ENCODE peak calls at places on chromosomes 13 and 19, in ten cellular contexts. One of them, this sample, is unnamed.

GRCh38 chr19:7554990-7555864 is 19.7 kb downstream of the PNPLA6 start:
- DNase-seq in heart left ventricle: no peak
- DNase-seq in body of pancreas: no peak
- DNase-seq in stomach: no peak
- DNase-seq in endothelial cell of umbilical vein: no peak
- DNase-seq in tibial nerve: no peak
- DNase-seq in sigmoid colon: no peak
- DNase-seq in IMR-90: no peak
- DNase-seq in uterus: no peak
- DNase-seq in ovary: no peak
- DNase-seq in this sample: no peak

GRCh38 chr19:623974-624373 is 9.4 kb downstream of the POLRMT start:
- DNase-seq in tibial nerve: peak; percentile 79
- DNase-seq in IMR-90: peak; percentile 82
- DNase-seq in sigmoid colon: no peak
- DNase-seq in ovary: no peak
- DNase-seq in endothelial cell of umbilical vein: no peak
- DNase-seq in heart left ventricle: no peak
- DNase-seq in uterus: no peak
- DNase-seq in stomach: no peak
- DNase-seq in body of pancreas: no peak
- DNase-seq in this sample: no peak

GRCh38 chr13:32150794-32151193 is 119.2 kb downstream of the FRY start:
- DNase-seq in IMR-90: peak; percentile 54
- DNase-seq in heart left ventricle: peak; percentile 75
- DNase-seq in uterus: peak; percentile 72
- DNase-seq in body of pancreas: peak; percentile 47
- DNase-seq in tibial nerve: peak; percentile 39
- DNase-seq in stomach: no peak
- DNase-seq in endothelial cell of umbilical vein: no peak
- DNase-seq in sigmoid colon: peak; percentile 89
- DNase-seq in ovary: peak; percentile 80
- DNase-seq in this sample: peak; percentile 78

GRCh38 chr13:45441633-45442032 is 23.1 kb upstream of the COG3 start:
- DNase-seq in endothelial cell of umbilical vein: peak; percentile 36
- DNase-seq in IMR-90: peak; percentile 10
- DNase-seq in sigmoid colon: no peak
- DNase-seq in stomach: no peak
- DNase-seq in body of pancreas: no peak
- DNase-seq in heart left ventricle: no peak
- DNase-seq in uterus: no peak
- DNase-seq in tibial nerve: no peak
- DNase-seq in ovary: no peak
- DNase-seq in this sample: no peak

GRCh38 chr19:16594681-16595091 is 22.5 kb upstream of the SLC35E1 start:
- DNase-seq in body of pancreas: no peak
- DNase-seq in tibial nerve: no peak
- DNase-seq in sigmoid colon: no peak
- DNase-seq in stomach: no peak
- DNase-seq in uterus: no peak
- DNase-seq in heart left ventricle: no peak
- DNase-seq in IMR-90: no peak
- DNase-seq in ovary: no peak
- DNase-seq in endothelial cell of umbilical vein: no peak
- DNase-seq in this sample: no peak

GRCh38 chr13:46655727-46656180 is 102.8 kb downstream of the LRCH1 start:
- DNase-seq in stomach: peak; percentile 59
- DNase-seq in sigmoid colon: no peak
- DNase-seq in endothelial cell of umbilical vein: peak; percentile 75
- DNase-seq in tibial nerve: no peak
- DNase-seq in body of pancreas: no peak
- DNase-seq in heart left ventricle: no peak
- DNase-seq in IMR-90: no peak
- DNase-seq in uterus: no peak
- DNase-seq in ovary: no peak
- DNase-seq in this sample: no peak

GRCh38 chr13:48220592-48221300 is 12.3 kb upstream of the ITM2B start:
- DNase-seq in uterus: no peak
- DNase-seq in stomach: no peak
- DNase-seq in sigmoid colon: no peak
- DNase-seq in endothelial cell of umbilical vein: no peak
- DNase-seq in IMR-90: no peak
- DNase-seq in body of pancreas: no peak
- DNase-seq in ovary: no peak
- DNase-seq in heart left ventricle: no peak
- DNase-seq in tibial nerve: no peak
- DNase-seq in this sample: no peak

GRCh38 chr19:41708481-41708880 is at the start of gene CEACAM5:
- DNase-seq in stomach: no peak
- DNase-seq in IMR-90: no peak
- DNase-seq in body of pancreas: no peak
- DNase-seq in uterus: no peak
- DNase-seq in tibial nerve: no peak
- DNase-seq in ovary: no peak
- DNase-seq in heart left ventricle: no peak
- DNase-seq in endothelial cell of umbilical vein: no peak
- DNase-seq in sigmoid colon: no peak
- DNase-seq in this sample: peak; percentile 50

GRCh38 chr19:3655402-3656072 is 28.9 kb upstream of the CACTIN start:
- DNase-seq in uterus: peak; percentile 75
- DNase-seq in IMR-90: peak; percentile 95
- DNase-seq in endothelial cell of umbilical vein: peak; percentile 41
- DNase-seq in sigmoid colon: no peak
- DNase-seq in tibial nerve: no peak
- DNase-seq in body of pancreas: no peak
- DNase-seq in ovary: no peak
- DNase-seq in heart left ventricle: peak; percentile 59
- DNase-seq in stomach: peak; percentile 33
- DNase-seq in this sample: no peak

GRCh38 chr19:33883869-33884519 is 87.3 kb downstream of the KCTD15 start:
- DNase-seq in stomach: no peak
- DNase-seq in heart left ventricle: peak; percentile 45
- DNase-seq in body of pancreas: peak; percentile 96
- DNase-seq in endothelial cell of umbilical vein: peak; percentile 93
- DNase-seq in IMR-90: no peak
- DNase-seq in sigmoid colon: no peak
- DNase-seq in ovary: no peak
- DNase-seq in uterus: no peak
- DNase-seq in tibial nerve: no peak
- DNase-seq in this sample: no peak

GRCh38 chr13:111344471-111345191 is 24.2 kb downstream of the TEX29 start:
- DNase-seq in IMR-90: peak; percentile 92
- DNase-seq in stomach: peak; percentile 63
- DNase-seq in sigmoid colon: no peak
- DNase-seq in endothelial cell of umbilical vein: no peak
- DNase-seq in uterus: no peak
- DNase-seq in heart left ventricle: no peak
- DNase-seq in tibial nerve: no peak
- DNase-seq in ovary: no peak
- DNase-seq in body of pancreas: peak; percentile 91
- DNase-seq in this sample: no peak

GRCh38 chr13:111345682-111346081 is 25.2 kb downstream of the TEX29 start:
- DNase-seq in ovary: no peak
- DNase-seq in stomach: no peak
- DNase-seq in uterus: no peak
- DNase-seq in IMR-90: no peak
- DNase-seq in heart left ventricle: no peak
- DNase-seq in tibial nerve: no peak
- DNase-seq in body of pancreas: no peak
- DNase-seq in endothelial cell of umbilical vein: no peak
- DNase-seq in sigmoid colon: no peak
- DNase-seq in this sample: no peak

GRCh38 chr13:111343186-111343805 is 22.9 kb downstream of the TEX29 start:
- DNase-seq in stomach: no peak
- DNase-seq in body of pancreas: no peak
- DNase-seq in uterus: no peak
- DNase-seq in tibial nerve: no peak
- DNase-seq in endothelial cell of umbilical vein: no peak
- DNase-seq in heart left ventricle: no peak
- DNase-seq in IMR-90: no peak
- DNase-seq in ovary: no peak
- DNase-seq in sigmoid colon: no peak
- DNase-seq in this sample: no peak

GRCh38 chr13:111341886-111342285 is 21.4 kb downstream of the TEX29 start:
- DNase-seq in endothelial cell of umbilical vein: no peak
- DNase-seq in stomach: no peak
- DNase-seq in ovary: no peak
- DNase-seq in uterus: no peak
- DNase-seq in heart left ventricle: no peak
- DNase-seq in IMR-90: no peak
- DNase-seq in sigmoid colon: no peak
- DNase-seq in body of pancreas: no peak
- DNase-seq in tibial nerve: no peak
- DNase-seq in this sample: no peak

DNA sequence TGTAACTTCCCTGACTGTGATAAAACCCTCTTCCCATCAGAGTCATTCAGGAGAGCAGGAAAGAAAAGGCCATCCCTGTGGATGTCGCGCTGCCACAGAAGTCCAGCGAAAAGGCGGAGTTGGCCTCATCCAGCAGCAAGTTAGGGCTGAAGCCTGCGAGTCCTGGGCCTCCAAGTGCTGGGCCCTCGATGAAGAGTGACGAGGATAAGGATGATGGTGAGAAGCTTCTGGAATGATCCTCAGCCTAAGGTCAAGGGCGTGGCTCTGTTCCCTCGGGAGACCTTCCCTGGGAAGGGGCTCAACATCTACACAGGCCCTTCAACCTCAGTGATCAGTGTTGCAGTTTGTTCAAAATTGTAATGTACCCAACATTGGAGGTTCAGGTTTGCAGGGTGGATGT is 22.3 kb downstream of the TEX29 start:
- DNase-seq in IMR-90: no peak
- DNase-seq in ovary: no peak
- DNase-seq in uterus: no peak
- DNase-seq in endothelial cell of umbilical vein: no peak
- DNase-seq in sigmoid colon: no peak
- DNase-seq in heart left ventricle: no peak
- DNase-seq in stomach: no peak
- DNase-seq in tibial nerve: no peak
- DNase-seq in body of pancreas: no peak
- DNase-seq in this sample: no peak
- TF ChIP-seq CTCF in IMR-90: no peak
- TF ChIP-seq CTCF in ovary: no peak
- TF ChIP-seq CTCF in uterus: no peak
- TF ChIP-seq CTCF in endothelial cell of umbilical vein: no peak
- TF ChIP-seq CTCF in sigmoid colon: no peak
- TF ChIP-seq CTCF in heart left ventricle: no peak
- TF ChIP-seq CTCF in stomach: no peak
- TF ChIP-seq CTCF in tibial nerve: no peak
- TF ChIP-seq CTCF in body of pancreas: no peak
- TF ChIP-seq CTCF in this sample: no peak

GRCh38 chr19:19146000-19146608 is 7.8 kb upstream of the TMEM161A start:
- DNase-seq in endothelial cell of umbilical vein: peak; percentile 59
- DNase-seq in body of pancreas: peak; percentile 83
- DNase-seq in stomach: peak; percentile 88
- DNase-seq in IMR-90: peak; percentile 44
- DNase-seq in tibial nerve: peak; percentile 60
- DNase-seq in heart left ventricle: peak; percentile 80
- DNase-seq in ovary: peak; percentile 85
- DNase-seq in sigmoid colon: peak; percentile 87
- DNase-seq in uterus: peak; percentile 76
- DNase-seq in this sample: peak; percentile 90
- TF ChIP-seq POLR2A in endothelial cell of umbilical vein: no peak
- TF ChIP-seq POLR2A in body of pancreas: no peak
- TF ChIP-seq POLR2A in stomach: no peak
- TF ChIP-seq POLR2A in IMR-90: no peak
- TF ChIP-seq POLR2A in tibial nerve: no peak
- TF ChIP-seq POLR2A in heart left ventricle: no peak
- TF ChIP-seq POLR2A in ovary: no peak
- TF ChIP-seq POLR2A in sigmoid colon: no peak
- TF ChIP-seq POLR2A in uterus: no peak
- TF ChIP-seq POLR2A in this sample: no peak

DNA sequence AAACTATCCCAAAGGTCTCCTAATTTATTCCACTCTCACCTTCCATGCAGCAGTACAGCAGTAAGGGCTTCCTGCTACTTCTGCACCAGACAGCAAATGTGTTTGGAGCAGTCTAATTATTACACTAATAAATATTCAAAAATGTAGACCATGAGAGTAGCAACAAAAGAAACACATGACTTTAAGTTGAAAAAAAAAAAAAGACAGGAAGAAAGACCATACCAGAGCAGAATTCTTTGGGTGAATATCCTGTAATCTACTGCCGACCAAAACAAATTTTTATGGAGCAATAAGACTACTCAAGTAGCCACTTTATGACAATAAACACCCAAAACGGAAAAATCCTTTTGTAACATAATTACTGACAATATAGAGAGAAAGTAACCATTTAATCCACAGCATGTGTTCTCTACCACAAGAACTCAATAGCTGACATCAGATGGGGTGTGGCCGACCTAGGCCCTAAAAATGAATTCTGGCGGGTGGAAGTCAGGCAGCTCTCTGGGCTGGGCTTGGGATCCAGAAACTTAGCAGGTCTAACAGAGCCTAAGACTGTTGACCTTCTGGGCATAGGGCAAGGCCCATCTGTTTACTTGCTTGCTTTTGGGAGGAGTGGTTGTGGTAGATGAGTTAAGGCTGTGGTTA is 4.6 kb downstream of the KLF12 start:
- DNase-seq in heart left ventricle: peak; percentile 32
- DNase-seq in stomach: no peak
- DNase-seq in ovary: no peak
- DNase-seq in uterus: no peak
- DNase-seq in body of pancreas: no peak
- DNase-seq in IMR-90: no peak
- DNase-seq in sigmoid colon: no peak
- DNase-seq in tibial nerve: no peak
- DNase-seq in endothelial cell of umbilical vein: peak; percentile 17
- DNase-seq in this sample: no peak
- H3K4me1 ChIP-seq in heart left ventricle: peaks cover 7% of the 10 kb centered on the region
- H3K4me1 ChIP-seq in stomach: peaks cover 10% of the 10 kb centered on the region
- H3K4me1 ChIP-seq in ovary: peaks cover 11% of the 10 kb centered on the region
- H3K4me1 ChIP-seq in uterus: no peaks in the 10 kb centered on the region
- H3K4me1 ChIP-seq in body of pancreas: peaks cover 18% of the 10 kb centered on the region
- H3K4me1 ChIP-seq in IMR-90: peaks cover 15% of the 10 kb centered on the region
- H3K4me1 ChIP-seq in sigmoid colon: peaks cover 40% of the 10 kb centered on the region
- H3K4me1 ChIP-seq in tibial nerve: peaks cover 20% of the 10 kb centered on the region
- H3K4me1 ChIP-seq in endothelial cell of umbilical vein: peaks cover 32% of the 10 kb centered on the region
- H3K4me1 ChIP-seq in this sample: peaks cover 24% of the 10 kb centered on the region

GRCh38 chr13:23180711-23181110 is at the start of gene SGCG:
- DNase-seq in endothelial cell of umbilical vein: no peak
- DNase-seq in IMR-90: no peak
- DNase-seq in heart left ventricle: peak; percentile 41
- DNase-seq in ovary: no peak
- DNase-seq in tibial nerve: no peak
- DNase-seq in stomach: no peak
- DNase-seq in sigmoid colon: no peak
- DNase-seq in body of pancreas: no peak
- DNase-seq in uterus: no peak
- DNase-seq in this sample: no peak

DNA sequence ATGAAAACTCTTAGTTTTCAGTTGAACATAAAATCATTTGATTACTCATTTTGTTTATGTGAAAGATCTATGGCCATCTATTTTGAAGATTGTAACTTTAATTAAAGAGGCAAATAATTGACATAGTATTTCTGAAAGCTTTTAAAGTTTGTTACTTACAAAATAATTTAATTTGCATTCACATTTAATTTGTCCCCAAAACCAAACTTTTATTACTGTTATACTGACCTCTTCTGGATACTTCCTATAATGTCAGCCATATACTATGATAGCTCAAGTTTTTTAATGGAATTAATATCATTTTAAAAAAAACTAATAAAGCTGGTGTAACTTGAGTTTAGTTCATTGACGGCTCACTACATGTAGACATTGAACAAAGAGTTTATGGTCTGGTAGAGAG is 4.9 kb upstream of the SGCG start:
- DNase-seq in ovary: no peak
- DNase-seq in IMR-90: peak; percentile 11
- DNase-seq in stomach: no peak
- DNase-seq in tibial nerve: no peak
- DNase-seq in sigmoid colon: no peak
- DNase-seq in body of pancreas: no peak
- DNase-seq in heart left ventricle: no peak
- DNase-seq in endothelial cell of umbilical vein: peak; percentile 19
- DNase-seq in uterus: no peak
- DNase-seq in this sample: no peak
- TF ChIP-seq CTCF in ovary: no peak
- TF ChIP-seq CTCF in IMR-90: peak; percentile 46
- TF ChIP-seq CTCF in stomach: no peak
- TF ChIP-seq CTCF in tibial nerve: no peak
- TF ChIP-seq CTCF in sigmoid colon: no peak
- TF ChIP-seq CTCF in body of pancreas: no peak
- TF ChIP-seq CTCF in heart left ventricle: peak; percentile 25
- TF ChIP-seq CTCF in endothelial cell of umbilical vein: no peak
- TF ChIP-seq CTCF in uterus: no peak
- TF ChIP-seq CTCF in this sample: no peak

This sample was measured in suprapubic skin.